ENCODE peak calls at places on chromosomes 16 and 17, in six cellular contexts. Q is stimulated activated CD4-positive, alpha-beta T cell treated with anti-CD3 and anti-CD28 coated beads, Interleukin-1b, Interleukin-23, amount 100 ng/mL, for 24 hours; U is nephron progenitor cell; Y is activated CD8-positive, alpha-beta T cell treated with anti-CD3 and anti-CD28 coated beads for 36 hours; A is amygdala; K is fibroblast of lung. T is an unnamed sample.

GRCh38 chr17:5120036-5120435 is 4.2 kb downstream of the USP6 start:
- DNase-seq in A (no peak), K (no peak), Q (no peak), Y (no peak), U (no peak), T (no peak)

GRCh38 chr17:45702666-45703266 is 81.4 kb upstream of the CRHR1 start:
- DNase-seq in Q (no peak), K (peak; percentile 24), A (no peak), Y (no peak), U (peak; percentile 35), T (no peak)

GRCh38 chr16:89723279-89724250 is 2.2 kb downstream of the ZNF276 start:
- DNase-seq in Y (peak; percentile 93), Q (no peak), A (peak; percentile 96), U (no peak), K (peak; percentile 24), T (no peak)

GRCh38 chr17:76667786-76668453 is 24.4 kb upstream of the ST6GALNAC1 start:
- DNase-seq in Y (no peak), Q (no peak), K (peak; percentile 12), U (no peak), A (no peak), T (no peak)

GRCh38 chr17:7627250-7628121 is at the start of gene SAT2:
- DNase-seq in Y (peak; percentile 93), U (peak; percentile 98), K (peak; percentile 95), A (peak; percentile 93), Q (peak; percentile 63), T (peak; percentile 99)

GRCh38 chr17:7984904-7985303 is 17.5 kb upstream of the GUCY2D start:
- DNase-seq in U (no peak), Y (no peak), Q (no peak), A (no peak), K (no peak), T (no peak)

GRCh38 chr17:4641297-4642195 is at the start of gene ALOX15:
- DNase-seq in Y (no peak), U (peak; percentile 44), Q (no peak), K (no peak), A (no peak), T (no peak)

GRCh38 chr17:34389343-34389742 is 26.3 kb upstream of the CCL1 start:
- DNase-seq in A (no peak), Y (peak; percentile 21), Q (no peak), K (no peak), U (no peak), T (no peak)

GRCh38 chr17:61205406-61205805 is 194.2 kb upstream of the TBX2 start:
- DNase-seq in Q (no peak), U (peak; percentile 9), Y (no peak), A (no peak), K (no peak), T (no peak)

GRCh38 chr16:81861915-81862314 is 82.8 kb downstream of the PLCG2 start:
- DNase-seq in U (no peak), Q (no peak), A (no peak), K (no peak), Y (no peak), T (no peak)

GRCh38 chr17:66952031-66952524 is 12.4 kb upstream of the CACNG4 start:
- DNase-seq in A (no peak), Y (no peak), Q (no peak), U (no peak), K (peak; percentile 76), T (no peak)

GRCh38 chr17:3935140-3935542 is 18.9 kb upstream of the P2RX1 start:
- DNase-seq in K (peak; percentile 79), Q (no peak), Y (peak; percentile 59), A (no peak), U (peak; percentile 66), T (no peak)

GRCh38 chr17:50522766-50523165 is 9.8 kb upstream of the EPN3 start:
- DNase-seq in Q (no peak), K (no peak), A (no peak), U (no peak), Y (no peak), T (no peak)

GRCh38 chr17:32445075-32445427 is 741 bp downstream of the PSMD11 start:
- DNase-seq in U (peak; percentile 42), K (peak; percentile 55), Q (peak; percentile 22), Y (peak; percentile 51), A (no peak), T (peak; percentile 18)

GRCh38 chr16:64964126-64964540 is 157.7 kb downstream of the CDH11 start:
- DNase-seq in Q (no peak), Y (no peak), U (no peak), A (no peak), K (peak; percentile 41), T (no peak)

GRCh38 chr17:55166506-55166905 is 98.3 kb upstream of the HLF start:
- DNase-seq in A (no peak), U (no peak), Q (no peak), Y (no peak), K (no peak), T (no peak)

GRCh38 chr17:17425591-17425990 is 51.2 kb upstream of the MED9 start:
- DNase-seq in Y (no peak), A (no peak), U (no peak), K (no peak), Q (no peak), T (no peak)

GRCh38 chr17:49952209-49952911 is 16.6 kb upstream of the DLX4 start:
- DNase-seq in U (peak; percentile 91), K (peak; percentile 54), Y (peak; percentile 95), Q (peak; percentile 70), A (peak; percentile 23), T (peak; percentile 81)

GRCh38 chr16:80563066-80563465 is 22.3 kb downstream of the DYNLRB2 start:
- DNase-seq in Y (no peak), K (no peak), U (no peak), A (no peak), Q (no peak), T (no peak)

GRCh38 chr16:89270666-89271345 is 53.3 kb downstream of the ZNF778 start:
- DNase-seq in U (no peak), Q (no peak), Y (no peak), A (no peak), K (no peak), T (no peak)

GRCh38 chr17:81509687-81510523 is 2.7 kb downstream of the ACTG1 start:
- DNase-seq in U (no peak), A (no peak), Y (no peak), Q (no peak), K (no peak), T (no peak)